ENCODE peak calls at places on chromosomes 11 and 22, in ten cellular contexts. V is sigmoid colon; I is amniotic stem cell; N is left ventricle myocardium inferior; P is substantia nigra; T is fibroblast of villous mesenchyme; M is neuronal stem cell; O is activated T-cell treated with anti-CD3 and anti-CD28 coated beads, Interleukin-2, amount 50 U/mL, for 24 hours; Z is GM04504; Y is upper lobe of right lung. C is an unnamed sample.

GRCh38 chr11:71937826-71938225 is 9.0 kb downstream of the RNF121 start:
- DNase-seq in T (no peak), N (no peak), I (no peak), V (no peak), P (no peak), M (no peak), Z (no peak), O (no peak), Y (no peak), C (no peak)

GRCh38 chr22:38214248-38215056 is 12.7 kb downstream of the MAFF start:
- DNase-seq in V (peak; percentile 83), Z (no peak), O (peak; percentile 77), M (peak; percentile 70), P (peak; percentile 17), T (peak; percentile 80), Y (peak; percentile 88), I (no peak), N (peak; percentile 61), C (no peak)

GRCh38 chr22:37058917-37059701 is 7.6 kb downstream of the KCTD17 start:
- DNase-seq in Z (no peak), N (no peak), M (no peak), P (no peak), T (no peak), Y (peak; percentile 61), O (no peak), V (no peak), I (no peak), C (no peak)

GRCh38 chr22:37454857-37455686 is 27.8 kb upstream of the ELFN2 start:
- DNase-seq in Y (peak; percentile 79), I (peak; percentile 20), M (no peak), V (no peak), T (peak; percentile 90), N (no peak), Z (no peak), O (no peak), P (no peak), C (no peak)

GRCh38 chr11:8207080-8208000 is 38.5 kb upstream of the RIC3 start:
- DNase-seq in P (no peak), V (no peak), T (no peak), O (no peak), Y (no peak), M (no peak), I (no peak), Z (no peak), N (no peak), C (no peak)

GRCh38 chr11:78168539-78169477 is 19.6 kb downstream of the KCTD21 start:
- DNase-seq in Y (no peak), M (no peak), V (peak; percentile 91), P (no peak), Z (no peak), O (no peak), N (peak; percentile 87), T (peak; percentile 49), I (no peak), C (no peak)

GRCh38 chr11:43685483-43685882 is 4.9 kb downstream of the HSD17B12 start:
- DNase-seq in V (no peak), P (no peak), I (no peak), O (no peak), Z (no peak), Y (no peak), M (no peak), N (no peak), T (peak; percentile 12), C (no peak)

GRCh38 chr11:61966673-61967176 is 709 bp downstream of the FTH1 start:
- DNase-seq in O (peak; percentile 48), P (no peak), N (no peak), M (no peak), Z (no peak), V (peak; percentile 70), T (peak; percentile 36), I (no peak), Y (peak; percentile 70), C (no peak)

GRCh38 chr11:58573451-58574104 is 2.1 kb downstream of the LPXN start:
- DNase-seq in Y (no peak), V (peak; percentile 83), I (peak; percentile 37), O (peak; percentile 67), P (peak; percentile 6), T (peak; percentile 88), Z (peak; percentile 68), M (no peak), N (peak; percentile 47), C (no peak)

GRCh38 chr11:94151311-94151710 is 22.7 kb downstream of the PANX1 start:
- DNase-seq in T (peak; percentile 83), P (no peak), I (no peak), M (no peak), N (no peak), V (no peak), Z (no peak), Y (no peak), O (no peak), C (no peak)

GRCh38 chr22:48541401-48542098 is 1286.1 kb downstream of the BRD1 start:
- DNase-seq in Y (no peak), O (no peak), M (no peak), I (no peak), V (no peak), P (no peak), Z (no peak), T (no peak), N (no peak), C (no peak)

GRCh38 chr11:125902315-125902926 is 585 bp downstream of the PUS3 start:
- DNase-seq in V (no peak), T (no peak), N (no peak), O (no peak), I (no peak), M (no peak), Z (no peak), P (no peak), Y (no peak), C (no peak)

GRCh38 chr22:17997456-17997855 is 26.9 kb downstream of the MICAL3 start:
- DNase-seq in P (no peak), M (no peak), Z (no peak), N (no peak), O (no peak), Y (no peak), I (no peak), V (peak; percentile 52), T (peak; percentile 15), C (no peak)

GRCh38 chr11:7577883-7578242 is 64.1 kb downstream of the PPFIBP2 start:
- DNase-seq in M (no peak), N (no peak), Z (no peak), P (peak; percentile 70), O (no peak), Y (no peak), I (no peak), T (no peak), V (no peak), C (no peak)

GRCh38 chr11:119094816-119095065 is 6.9 kb downstream of the DPAGT1 start:
- DNase-seq in Z (peak; percentile 64), I (peak; percentile 58), T (peak; percentile 87), M (peak; percentile 70), Y (peak; percentile 94), N (peak; percentile 85), V (peak; percentile 94), P (peak; percentile 79), O (no peak), C (peak; percentile 77)

GRCh38 chr11:63537293-63538101 is 889 bp downstream of the PLAAT4 start:
- DNase-seq in N (peak; percentile 65), P (peak; percentile 44), T (peak; percentile 77), Y (peak; percentile 73), M (no peak), V (peak; percentile 92), I (no peak), Z (peak; percentile 21), O (no peak), C (peak; percentile 95)

GRCh38 chr11:46374815-46375214 is 6.7 kb upstream of the MDK start:
- DNase-seq in M (no peak), Y (no peak), O (no peak), Z (no peak), T (no peak), P (no peak), I (no peak), N (no peak), V (no peak), C (no peak)

GRCh38 chr11:21511835-21512440 is 680.9 kb upstream of the ANO5 start:
- DNase-seq in P (no peak), N (peak; percentile 16), M (peak; percentile 66), O (peak; percentile 30), V (no peak), I (no peak), Z (no peak), T (peak; percentile 1), Y (peak; percentile 72), C (no peak)

GRCh38 chr11:12291313-12291712 is 86.1 kb upstream of the PARVA start:
- DNase-seq in M (no peak), N (no peak), V (no peak), Z (no peak), O (no peak), I (no peak), P (no peak), Y (no peak), T (no peak), C (peak; percentile 15)

GRCh38 chr11:17012179-17012578 is 2.0 kb downstream of the PLEKHA7 start:
- DNase-seq in I (no peak), O (no peak), M (no peak), V (no peak), N (no peak), T (no peak), P (no peak), Z (no peak), Y (no peak), C (no peak)

GRCh38 chr11:11171285-11171684 is 181.8 kb downstream of the CSNK2A3 start:
- DNase-seq in V (peak; percentile 75), Y (no peak), I (no peak), O (no peak), Z (no peak), M (no peak), P (no peak), N (no peak), T (no peak), C (no peak)

GRCh38 chr22:49622241-49623105 is 205.2 kb downstream of the BRD1 start:
- DNase-seq in Z (no peak), P (no peak), T (no peak), V (no peak), O (no peak), Y (no peak), M (no peak), I (no peak), N (no peak), C (no peak)

GRCh38 chr11:2537010-2537695 is 92.3 kb downstream of the KCNQ1 start:
- DNase-seq in Z (no peak), P (no peak), V (peak; percentile 15), T (no peak), N (no peak), I (no peak), O (no peak), M (no peak), Y (no peak), C (no peak)

GRCh38 chr11:44611687-44612437 is 46.4 kb downstream of the CD82 start:
- DNase-seq in P (no peak), I (no peak), Y (no peak), Z (no peak), N (peak; percentile 36), M (no peak), T (no peak), V (no peak), O (peak; percentile 71), C (no peak)

GRCh38 chr11:60872124-60872951 is 5.0 kb downstream of the ZP1 start:
- DNase-seq in V (peak; percentile 77), M (no peak), I (no peak), T (peak; percentile 86), O (no peak), Z (peak; percentile 69), N (peak; percentile 56), P (no peak), Y (peak; percentile 48), C (no peak)

GRCh38 chr11:123194308-123195181 is 503 bp downstream of the CLMP start:
- DNase-seq in T (peak; percentile 63), V (peak; percentile 80), O (peak; percentile 32), Z (no peak), M (peak; percentile 33), P (no peak), Y (peak; percentile 70), I (no peak), N (no peak), C (no peak)

GRCh38 chr11:68120212-68121066 is 749 bp downstream of the CHKA start:
- DNase-seq in N (peak; percentile 52), O (peak; percentile 60), Y (peak; percentile 89), I (no peak), T (peak; percentile 49), V (peak; percentile 83), Z (no peak), M (peak; percentile 44), P (peak; percentile 58), C (peak; percentile 53)

GRCh38 chr22:44329179-44329796 is 16.5 kb upstream of the SHISAL1 start:
- DNase-seq in Z (no peak), Y (no peak), M (no peak), P (no peak), O (no peak), I (no peak), T (no peak), N (no peak), V (peak; percentile 64), C (no peak)

C was measured in posterior cingulate gyrus.